ENCODE peak calls at places on chromosomes 16 and 17, in six cellular contexts. R, Z, J, F, T and O are unnamed samples.

GRCh38 chr16:66906916-66907836 is 11.5 kb downstream of the CDH16 start:
- DNase-seq in R (no peak), F (no peak), Z (no peak), T (no peak), J (no peak), O (no peak)

GRCh38 chr17:79192503-79193500 is 118.2 kb downstream of the ENGASE start:
- DNase-seq in J (no peak), F (peak), Z (peak), T (peak), R (peak), O (no peak)

GRCh38 chr16:30535106-30535776 is 583 bp upstream of the ZNF747 start:
- DNase-seq in J (no peak), Z (no peak), T (no peak), F (peak), R (no peak), O (peak)

GRCh38 chr16:89534147-89534788 is 26.1 kb downstream of the SPG7 start:
- DNase-seq in Z (no peak), T (peak), R (no peak), F (peak), J (no peak), O (no peak)

GRCh38 chr16:85536411-85537330 is 76.5 kb upstream of the GSE1 start:
- DNase-seq in J (no peak), F (no peak), R (no peak), T (no peak), Z (peak), O (no peak)

GRCh38 chr17:80104321-80104955 is 3.1 kb downstream of the GAA start:
- DNase-seq in T (no peak), Z (no peak), F (no peak), J (no peak), R (no peak), O (peak)

GRCh38 chr17:9021985-9022552 is 759 bp downstream of the NTN1 start:
- DNase-seq in T (no peak), R (peak), Z (peak), F (no peak), J (no peak), O (no peak)

GRCh38 chr16:48383204-48383876 is 1.9 kb downstream of the SIAH1 start:
- DNase-seq in J (no peak), F (no peak), Z (no peak), T (no peak), R (no peak), O (no peak)

GRCh38 chr17:43389022-43389947 is 9.5 kb upstream of the ARL4D start:
- DNase-seq in T (peak), J (peak), F (peak), R (peak), Z (peak), O (peak)

GRCh38 chr16:14586637-14587036 is 43.4 kb downstream of the PARN start:
- DNase-seq in Z (no peak), F (no peak), T (no peak), R (no peak), J (no peak), O (no peak)

GRCh38 chr16:57284206-57284951 is at the start of gene PLLP:
- DNase-seq in R (peak), J (no peak), T (peak), Z (peak), F (no peak), O (no peak)

GRCh38 chr16:49474741-49475140 is 101.1 kb downstream of the C16orf78 start:
- DNase-seq in R (peak), Z (no peak), J (no peak), T (no peak), F (no peak), O (no peak)

GRCh38 chr16:23286131-23286532 is 16.0 kb upstream of the SCNN1B start:
- DNase-seq in Z (no peak), R (no peak), J (no peak), F (no peak), T (no peak), O (no peak)

GRCh38 chr17:41392278-41392677 is 5.1 kb downstream of the KRT31 start:
- DNase-seq in F (no peak), Z (no peak), T (no peak), R (no peak), J (no peak), O (no peak)

GRCh38 chr16:11014159-11014558 is 69.8 kb downstream of the CLEC16A start:
- DNase-seq in R (no peak), T (no peak), J (no peak), Z (no peak), F (no peak), O (no peak)

GRCh38 chr16:62240722-62241121 is 204.5 kb upstream of the CDH8 start:
- DNase-seq in J (no peak), F (no peak), Z (no peak), T (no peak), R (no peak), O (no peak)

GRCh38 chr16:86307518-86307903 is 202.8 kb upstream of the FOXF1 start:
- DNase-seq in T (no peak), R (no peak), Z (no peak), F (no peak), J (no peak), O (no peak)

GRCh38 chr17:36717088-36717487 is 115.7 kb downstream of the MRM1 start:
- DNase-seq in T (no peak), J (no peak), F (no peak), R (no peak), Z (no peak), O (no peak)

GRCh38 chr17:52106638-52107261 is 51.8 kb downstream of the CA10 start:
- DNase-seq in R (peak), J (peak), Z (peak), T (peak), F (peak), O (peak)

GRCh38 chr17:58339775-58340622 is 11.4 kb upstream of the TSPOAP1 start:
- DNase-seq in J (no peak), F (peak), T (no peak), R (peak), Z (no peak), O (no peak)

GRCh38 chr17:3935140-3935542 is 18.9 kb upstream of the P2RX1 start:
- DNase-seq in F (peak), J (no peak), R (peak), Z (peak), T (peak), O (peak)